ENCODE peak calls at places on chromosomes 3 and 15, in six cellular contexts. One of them, this sample, is unnamed.

GRCh38 chr3:48215019-48215418 is 8.3 kb upstream of the CAMP start:
- DNase-seq in aorta: no peak
- DNase-seq in NCI-H1436 treated with DMSO at 0.1 percent for 48 hours: no peak
- DNase-seq in endothelial cell: no peak
- DNase-seq in NCI-H345: no peak
- DNase-seq in cardiac fibroblast: peak; percentile 31
- DNase-seq in this sample: no peak

GRCh38 chr15:90188914-90189748 is 12.0 kb upstream of the SEMA4B start:
- DNase-seq in aorta: no peak
- DNase-seq in endothelial cell: no peak
- DNase-seq in cardiac fibroblast: peak; percentile 32
- DNase-seq in NCI-H1436 treated with DMSO at 0.1 percent for 48 hours: no peak
- DNase-seq in NCI-H345: no peak
- DNase-seq in this sample: no peak

GRCh38 chr3:117054551-117054950 is 345.0 kb downstream of the TUSC7 start:
- DNase-seq in NCI-H345: no peak
- DNase-seq in endothelial cell: no peak
- DNase-seq in aorta: no peak
- DNase-seq in NCI-H1436 treated with DMSO at 0.1 percent for 48 hours: no peak
- DNase-seq in cardiac fibroblast: no peak
- DNase-seq in this sample: no peak

GRCh38 chr3:137084579-137084978 is 126.8 kb downstream of the IL20RB start:
- DNase-seq in endothelial cell: no peak
- DNase-seq in NCI-H345: no peak
- DNase-seq in NCI-H1436 treated with DMSO at 0.1 percent for 48 hours: no peak
- DNase-seq in cardiac fibroblast: no peak
- DNase-seq in aorta: no peak
- DNase-seq in this sample: no peak

GRCh38 chr3:157061271-157061670 is 98.7 kb downstream of the CCNL1 start:
- DNase-seq in cardiac fibroblast: no peak
- DNase-seq in endothelial cell: no peak
- DNase-seq in aorta: no peak
- DNase-seq in NCI-H345: no peak
- DNase-seq in NCI-H1436 treated with DMSO at 0.1 percent for 48 hours: no peak
- DNase-seq in this sample: no peak

GRCh38 chr3:150737874-150738679 is 24.9 kb downstream of the SIAH2 start:
- DNase-seq in cardiac fibroblast: peak; percentile 60
- DNase-seq in NCI-H345: no peak
- DNase-seq in endothelial cell: no peak
- DNase-seq in NCI-H1436 treated with DMSO at 0.1 percent for 48 hours: no peak
- DNase-seq in aorta: no peak
- DNase-seq in this sample: no peak

GRCh38 chr3:126100216-126100615 is 16.3 kb upstream of the SLC41A3 start:
- DNase-seq in endothelial cell: no peak
- DNase-seq in NCI-H1436 treated with DMSO at 0.1 percent for 48 hours: no peak
- DNase-seq in cardiac fibroblast: no peak
- DNase-seq in aorta: no peak
- DNase-seq in NCI-H345: no peak
- DNase-seq in this sample: no peak

GRCh38 chr3:104810896-104811295 is 555.8 kb upstream of the ALCAM start:
- DNase-seq in NCI-H1436 treated with DMSO at 0.1 percent for 48 hours: no peak
- DNase-seq in NCI-H345: no peak
- DNase-seq in cardiac fibroblast: no peak
- DNase-seq in endothelial cell: no peak
- DNase-seq in aorta: no peak
- DNase-seq in this sample: no peak

GRCh38 chr3:116517308-116517707 is 72.0 kb upstream of the LSAMP start:
- DNase-seq in cardiac fibroblast: peak; percentile 12
- DNase-seq in endothelial cell: no peak
- DNase-seq in NCI-H1436 treated with DMSO at 0.1 percent for 48 hours: no peak
- DNase-seq in NCI-H345: no peak
- DNase-seq in aorta: no peak
- DNase-seq in this sample: no peak

GRCh38 chr15:41401904-41402267 is 410 bp downstream of the NDUFAF1 start:
- DNase-seq in endothelial cell: no peak
- DNase-seq in NCI-H1436 treated with DMSO at 0.1 percent for 48 hours: no peak
- DNase-seq in NCI-H345: no peak
- DNase-seq in cardiac fibroblast: no peak
- DNase-seq in aorta: no peak
- DNase-seq in this sample: no peak

GRCh38 chr3:160613661-160614060 is 48.3 kb upstream of the KPNA4 start:
- DNase-seq in NCI-H1436 treated with DMSO at 0.1 percent for 48 hours: no peak
- DNase-seq in aorta: no peak
- DNase-seq in endothelial cell: no peak
- DNase-seq in NCI-H345: no peak
- DNase-seq in cardiac fibroblast: no peak
- DNase-seq in this sample: no peak

GRCh38 chr3:80526153-80526552 is 758.4 kb upstream of the ROBO1 start:
- DNase-seq in aorta: no peak
- DNase-seq in NCI-H1436 treated with DMSO at 0.1 percent for 48 hours: no peak
- DNase-seq in cardiac fibroblast: no peak
- DNase-seq in endothelial cell: no peak
- DNase-seq in NCI-H345: no peak
- DNase-seq in this sample: no peak

GRCh38 chr3:107962015-107962414 is 128.8 kb downstream of the CD47 start:
- DNase-seq in cardiac fibroblast: no peak
- DNase-seq in NCI-H1436 treated with DMSO at 0.1 percent for 48 hours: no peak
- DNase-seq in endothelial cell: no peak
- DNase-seq in NCI-H345: no peak
- DNase-seq in aorta: no peak
- DNase-seq in this sample: no peak

GRCh38 chr15:78979456-78980320 is 34.8 kb upstream of the CTSH start:
- DNase-seq in NCI-H345: peak; percentile 60
- DNase-seq in aorta: peak; percentile 74
- DNase-seq in NCI-H1436 treated with DMSO at 0.1 percent for 48 hours: no peak
- DNase-seq in cardiac fibroblast: peak; percentile 80
- DNase-seq in endothelial cell: peak; percentile 72
- DNase-seq in this sample: peak; percentile 79

GRCh38 chr15:70062321-70062956 is 35.3 kb downstream of the TLE3 start:
- DNase-seq in aorta: peak; percentile 88
- DNase-seq in NCI-H1436 treated with DMSO at 0.1 percent for 48 hours: peak; percentile 88
- DNase-seq in NCI-H345: peak; percentile 94
- DNase-seq in cardiac fibroblast: peak; percentile 93
- DNase-seq in endothelial cell: no peak
- DNase-seq in this sample: peak; percentile 88

GRCh38 chr15:76866716-76867321 is 38.3 kb downstream of the SCAPER start:
- DNase-seq in NCI-H1436 treated with DMSO at 0.1 percent for 48 hours: no peak
- DNase-seq in cardiac fibroblast: peak; percentile 58
- DNase-seq in aorta: no peak
- DNase-seq in endothelial cell: peak; percentile 9
- DNase-seq in NCI-H345: peak; percentile 0
- DNase-seq in this sample: no peak

GRCh38 chr3:168080022-168080421 is 15.7 kb downstream of the GOLIM4 start:
- DNase-seq in NCI-H1436 treated with DMSO at 0.1 percent for 48 hours: no peak
- DNase-seq in aorta: no peak
- DNase-seq in cardiac fibroblast: no peak
- DNase-seq in NCI-H345: no peak
- DNase-seq in endothelial cell: no peak
- DNase-seq in this sample: no peak

GRCh38 chr3:71532639-71533395 is 50.7 kb downstream of the FOXP1 start:
- DNase-seq in NCI-H345: no peak
- DNase-seq in endothelial cell: no peak
- DNase-seq in cardiac fibroblast: no peak
- DNase-seq in NCI-H1436 treated with DMSO at 0.1 percent for 48 hours: no peak
- DNase-seq in aorta: no peak
- DNase-seq in this sample: no peak

GRCh38 chr3:134057006-134057832 is 27.5 kb upstream of the SLCO2A1 start:
- DNase-seq in cardiac fibroblast: no peak
- DNase-seq in NCI-H1436 treated with DMSO at 0.1 percent for 48 hours: no peak
- DNase-seq in aorta: peak; percentile 51
- DNase-seq in NCI-H345: no peak
- DNase-seq in endothelial cell: no peak
- DNase-seq in this sample: no peak

GRCh38 chr15:29538110-29538509 is 268.5 kb upstream of the NSMCE3 start:
- DNase-seq in cardiac fibroblast: no peak
- DNase-seq in aorta: no peak
- DNase-seq in NCI-H1436 treated with DMSO at 0.1 percent for 48 hours: no peak
- DNase-seq in NCI-H345: peak; percentile 6
- DNase-seq in endothelial cell: no peak
- DNase-seq in this sample: no peak

GRCh38 chr3:115666081-115666480 is 42.8 kb downstream of the GAP43 start:
- DNase-seq in NCI-H345: no peak
- DNase-seq in cardiac fibroblast: no peak
- DNase-seq in aorta: no peak
- DNase-seq in endothelial cell: no peak
- DNase-seq in NCI-H1436 treated with DMSO at 0.1 percent for 48 hours: no peak
- DNase-seq in this sample: no peak

GRCh38 chr15:44713006-44713966 is 2.0 kb downstream of the B2M start:
- DNase-seq in NCI-H345: no peak
- DNase-seq in NCI-H1436 treated with DMSO at 0.1 percent for 48 hours: no peak
- DNase-seq in endothelial cell: no peak
- DNase-seq in aorta: no peak
- DNase-seq in cardiac fibroblast: peak; percentile 49
- DNase-seq in this sample: peak; percentile 39

GRCh38 chr3:173066044-173066679 is 74.9 kb downstream of the SPATA16 start:
- DNase-seq in NCI-H1436 treated with DMSO at 0.1 percent for 48 hours: no peak
- DNase-seq in endothelial cell: no peak
- DNase-seq in NCI-H345: no peak
- DNase-seq in aorta: no peak
- DNase-seq in cardiac fibroblast: peak; percentile 82
- DNase-seq in this sample: no peak

GRCh38 chr15:88785217-88785616 is 18.0 kb upstream of the ACAN start:
- DNase-seq in cardiac fibroblast: no peak
- DNase-seq in NCI-H345: no peak
- DNase-seq in endothelial cell: no peak
- DNase-seq in NCI-H1436 treated with DMSO at 0.1 percent for 48 hours: no peak
- DNase-seq in aorta: no peak
- DNase-seq in this sample: no peak